ENCODE peak calls at places on chromosomes 1 and 21, in six cellular contexts. L is colonic mucosa, G is neural progenitor cell, J is GM23248, B is transverse colon, U is testis. F is an unnamed sample.
A peak's percentile ranks its signal among the peaks of the same experiment; 100 is the strongest.

GRCh38 chr1:108000620-108001105 is 35.7 kb upstream of the VAV3 start:
- DNase-seq in L (no peak), G (no peak), J (peak; percentile 42), B (no peak), U (peak; percentile 22), F (peak; percentile 95)

GRCh38 chr21:27796106-27796505 is 829.2 kb upstream of the ADAMTS5 start:
- DNase-seq in L (no peak), G (peak; percentile 31), J (peak; percentile 22), B (no peak), U (no peak), F (no peak)

GRCh38 chr1:2587071-2587859 is 688 bp downstream of the PRXL2B start:
- DNase-seq in L (peak; percentile 53), G (peak; percentile 70), J (peak; percentile 60), B (peak; percentile 58), U (no peak), F (peak; percentile 50)

GRCh38 chr21:44710294-44710665 is 1.1 kb downstream of the TSPEAR start:
- DNase-seq in L (no peak), G (peak; percentile 52), J (no peak), B (no peak), U (no peak), F (no peak)

GRCh38 chr1:246001142-246001812 is 505.8 kb downstream of the SMYD3 start:
- DNase-seq in L (no peak), G (no peak), J (no peak), B (no peak), U (no peak), F (peak; percentile 29)

GRCh38 chr1:175629318-175629694 is 114.1 kb downstream of the TNR start:
- DNase-seq in L (no peak), G (no peak), J (no peak), B (no peak), U (no peak), F (no peak)

GRCh38 chr1:35577071-35577998 is 4.2 kb downstream of the TFAP2E start:
- DNase-seq in L (peak; percentile 52), G (peak; percentile 42), J (peak; percentile 44), B (peak; percentile 59), U (peak; percentile 35), F (no peak)

GRCh38 chr1:39955547-39956539 is 898 bp downstream of the MFSD2A start:
- DNase-seq in L (peak; percentile 71), G (peak; percentile 29), J (peak; percentile 84), B (peak; percentile 71), U (peak; percentile 73), F (peak; percentile 80)

GRCh38 chr1:172163479-172164215 is 256.8 kb upstream of the C1orf105 start:
- DNase-seq in L (no peak), G (no peak), J (peak; percentile 29), B (no peak), U (no peak), F (no peak)

GRCh38 chr1:10932088-10932487 is 80.4 kb upstream of the TARDBP start:
- DNase-seq in L (no peak), G (no peak), J (no peak), B (no peak), U (no peak), F (no peak)

GRCh38 chr1:203985044-203985443 is 87.9 kb upstream of the SOX13 start:
- DNase-seq in L (no peak), G (peak; percentile 90), J (no peak), B (no peak), U (no peak), F (peak; percentile 24)

GRCh38 chr1:204316164-204316563 is 43.6 kb downstream of the PLEKHA6 start:
- DNase-seq in L (no peak), G (no peak), J (no peak), B (no peak), U (no peak), F (peak; percentile 95)

GRCh38 chr1:150535511-150536281 is 13.5 kb upstream of the ADAMTSL4 start:
- DNase-seq in L (no peak), G (peak; percentile 11), J (peak; percentile 83), B (no peak), U (no peak), F (no peak)

GRCh38 chr21:34887729-34888568 is 161.2 kb downstream of the RUNX1 start:
- DNase-seq in L (peak; percentile 75), G (peak; percentile 54), J (peak; percentile 99), B (peak; percentile 77), U (peak; percentile 76), F (peak; percentile 89)

GRCh38 chr21:35952651-35953340 is 107.5 kb downstream of the SETD4 start:
- DNase-seq in L (no peak), G (no peak), J (no peak), B (no peak), U (no peak), F (no peak)

GRCh38 chr1:161928056-161928455 is 95.6 kb downstream of the OLFML2B start:
- DNase-seq in L (no peak), G (no peak), J (no peak), B (no peak), U (no peak), F (no peak)

GRCh38 chr1:168521391-168522000 is 22.3 kb downstream of the XCL2 start:
- DNase-seq in L (no peak), G (no peak), J (no peak), B (no peak), U (no peak), F (no peak)

GRCh38 chr1:101332622-101333021 is 95.8 kb downstream of the S1PR1 start:
- DNase-seq in L (no peak), G (no peak), J (no peak), B (no peak), U (no peak), F (no peak)

GRCh38 chr1:81920245-81920740 is 119.6 kb downstream of the ADGRL2 start:
- DNase-seq in L (no peak), G (peak; percentile 80), J (peak; percentile 62), B (no peak), U (peak; percentile 64), F (peak; percentile 89)

GRCh38 chr1:8274396-8274795 is 43.5 kb upstream of the SLC45A1 start:
- DNase-seq in L (no peak), G (no peak), J (no peak), B (no peak), U (no peak), F (no peak)

GRCh38 chr1:29688477-29689365 is 452.4 kb downstream of the PTPRU start:
- DNase-seq in L (no peak), G (no peak), J (peak; percentile 90), B (no peak), U (no peak), F (peak; percentile 56)

GRCh38 chr1:15151871-15152270 is 1.7 kb upstream of the TMEM51 start:
- DNase-seq in L (no peak), G (no peak), J (no peak), B (no peak), U (no peak), F (no peak)

GRCh38 chr1:15153842-15154479 is 414 bp downstream of the TMEM51 start:
- DNase-seq in L (peak; percentile 78), G (peak; percentile 88), J (peak; percentile 81), B (peak; percentile 81), U (peak; percentile 57), F (peak; percentile 75)

GRCh38 chr1:15154480-15155036 is 1.0 kb downstream of the TMEM51 start:
- DNase-seq in L (peak; percentile 59), G (peak; percentile 73), J (peak; percentile 15), B (peak; percentile 49), U (peak; percentile 25), F (no peak)

GRCh38 chr1:15152318-15153183 is 996 bp upstream of the TMEM51 start:
- DNase-seq in L (peak; percentile 92), G (peak; percentile 75), J (peak; percentile 94), B (peak; percentile 92), U (peak; percentile 93), F (peak; percentile 85)

DNA sequence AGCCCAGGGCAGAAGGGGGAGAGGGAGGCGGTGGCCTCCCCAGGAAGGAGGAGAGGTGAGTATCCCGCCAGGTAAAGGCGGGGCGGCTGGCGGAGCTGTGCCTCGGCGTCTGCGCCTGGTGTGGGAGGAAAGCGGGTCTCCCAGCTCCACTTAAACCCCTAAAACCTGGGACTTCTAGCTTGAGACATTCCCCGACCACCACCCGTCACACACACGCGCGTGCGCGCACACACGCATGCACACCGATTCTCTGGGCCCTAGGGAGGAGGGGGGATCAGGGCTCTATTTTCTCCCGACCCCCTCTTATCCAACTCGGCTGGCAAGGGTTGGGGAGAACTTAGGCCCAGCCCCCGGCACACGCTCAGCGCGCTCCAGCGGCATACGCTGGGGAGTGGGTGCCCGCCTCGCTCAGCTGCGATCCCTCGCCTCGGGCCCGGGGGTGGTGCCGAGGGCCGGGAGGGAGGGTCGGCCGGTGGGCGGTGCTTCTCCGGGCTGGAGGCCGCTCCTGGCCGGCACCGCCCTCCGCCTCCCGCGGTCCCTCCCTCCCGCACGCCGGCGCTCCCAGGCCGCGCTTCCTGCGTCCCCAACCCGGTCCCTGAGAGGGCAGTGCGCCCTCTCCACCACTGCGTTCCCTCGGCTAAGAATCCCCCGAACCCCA is at the start of gene TMEM51:
- DNase-seq in L (peak; percentile 86), G (peak; percentile 93), J (peak; percentile 56), B (peak; percentile 87), U (peak; percentile 61), F (peak; percentile 90)
- H3K4me3 ChIP-seq in L (peak within 1 kb of the TSS; percentile 87), G (peak within 1 kb of the TSS; percentile 86), J (peak within 1 kb of the TSS; percentile 75), B (peak within 1 kb of the TSS; percentile 72), U (peak within 1 kb of the TSS; percentile 64), F (peak within 1 kb of the TSS; percentile 78)

GRCh38 chr1:206924549-206925115 is 2.9 kb upstream of the FCMR start:
- DNase-seq in L (no peak), G (no peak), J (no peak), B (no peak), U (no peak), F (no peak)
- H3K27ac ChIP-seq in L (peak overlapping the region; percentile 75), G (no peak overlapping the region), J (no peak overlapping the region), B (peak overlapping the region; percentile 77), U (no peak overlapping the region), F (no peak overlapping the region)

GRCh38 chr1:200891774-200892157 is 2.9 kb upstream of the INAVA start:
- DNase-seq in L (peak; percentile 79), G (peak; percentile 93), J (no peak), B (peak; percentile 52), U (no peak), F (peak; percentile 69)

GRCh38 chr1:200894712-200895447 is at the start of gene INAVA:
- DNase-seq in L (peak; percentile 88), G (no peak), J (no peak), B (peak; percentile 88), U (no peak), F (no peak)

GRCh38 chr1:200892546-200892945 is 2.2 kb upstream of the INAVA start:
- DNase-seq in L (no peak), G (no peak), J (no peak), B (no peak), U (no peak), F (peak; percentile 26)

GRCh38 chr1:200892958-200893357 is 1.7 kb upstream of the INAVA start:
- DNase-seq in L (no peak), G (no peak), J (no peak), B (no peak), U (no peak), F (no peak)

DNA sequence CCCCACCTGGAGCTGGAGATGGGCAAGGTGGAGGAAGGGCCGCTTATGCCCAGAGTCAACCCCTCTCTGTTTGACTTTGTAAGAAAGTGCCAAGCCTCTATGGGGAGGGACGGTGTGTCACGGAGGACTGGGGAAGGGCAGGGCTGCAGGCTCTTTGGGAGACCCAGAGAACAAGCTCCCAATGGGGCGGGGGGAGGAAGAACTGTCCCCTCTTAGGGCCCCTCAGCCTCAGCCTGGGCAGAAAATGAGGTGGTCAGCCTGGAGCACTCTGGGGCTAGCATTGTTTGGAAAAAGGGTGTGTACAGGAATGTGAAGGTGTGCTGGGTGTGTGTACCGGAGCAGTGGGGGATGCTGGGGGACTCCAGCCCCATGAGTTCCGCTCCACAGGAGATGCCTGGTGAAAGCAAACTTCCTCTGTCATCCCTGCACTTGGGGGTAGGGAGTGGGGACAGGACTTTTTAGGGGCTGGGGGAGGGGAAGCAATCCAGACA is 1.2 kb upstream of the INAVA start:
- DNase-seq in L (peak; percentile 58), G (no peak), J (no peak), B (peak; percentile 57), U (no peak), F (no peak)
- H3K4me3 ChIP-seq in L (no peak overlapping the region), G (peak overlapping the region; percentile 67), J (no peak overlapping the region), B (peak overlapping the region; percentile 62), U (no peak overlapping the region), F (no peak overlapping the region)

GRCh38 chr1:41917835-41918449 is 780 bp downstream of the HIVEP3 start:
- DNase-seq in L (peak; percentile 30), G (peak; percentile 86), J (peak; percentile 75), B (peak; percentile 41), U (peak; percentile 64), F (no peak)
- H3K27ac ChIP-seq in L (no peak overlapping the region), G (no peak overlapping the region), J (no peak overlapping the region), B (peak overlapping the region; percentile 10), U (no peak overlapping the region), F (no peak overlapping the region)

F was measured in SJCRH30.